ENCODE peak calls at places on chromosome 16, in four cellular contexts. Q is A549, I is K562, P is HepG2. M is an unnamed sample.

GRCh38 chr16:28273511-28273910 is 18.8 kb upstream of the SBK1 start:
- DNase-seq in P (no peak), Q (no peak), I (no peak), M (no peak)

GRCh38 chr16:6545329-6545728 is 787.3 kb upstream of the RBFOX1 start:
- DNase-seq in I (no peak), P (no peak), Q (no peak), M (no peak)

GRCh38 chr16:65672960-65673359 is 551.1 kb upstream of the CDH11 start:
- DNase-seq in I (no peak), P (no peak), Q (no peak), M (peak; percentile 22)

GRCh38 chr16:77905356-77905920 is 116.9 kb upstream of the CLEC3A start:
- DNase-seq in P (no peak), I (no peak), Q (peak; percentile 16), M (no peak)

GRCh38 chr16:83972256-83973008 is 4.4 kb downstream of the NECAB2 start:
- DNase-seq in P (no peak), I (no peak), Q (no peak), M (no peak)

GRCh38 chr16:17238285-17239028 is 232.3 kb downstream of the XYLT1 start:
- DNase-seq in P (no peak), Q (no peak), I (no peak), M (no peak)

GRCh38 chr16:65704866-65705265 is 583.0 kb upstream of the CDH11 start:
- DNase-seq in P (no peak), Q (no peak), I (no peak), M (no peak)

GRCh38 chr16:51164167-51164566 is 13.1 kb upstream of the SALL1 start:
- DNase-seq in I (no peak), Q (no peak), P (no peak), M (peak; percentile 67)

GRCh38 chr16:80323187-80323807 is 217.5 kb upstream of the DYNLRB2 start:
- DNase-seq in Q (no peak), P (no peak), I (no peak), M (no peak)

GRCh38 chr16:62041401-62041800 is 5.2 kb upstream of the CDH8 start:
- DNase-seq in P (peak; percentile 40), Q (peak; percentile 5), I (no peak), M (no peak)

GRCh38 chr16:29830774-29831173 is 10.5 kb downstream of the MVP start:
- DNase-seq in I (no peak), P (no peak), Q (no peak), M (no peak)

GRCh38 chr16:29821663-29822115 is 1.4 kb downstream of the MVP start:
- DNase-seq in P (no peak), I (no peak), Q (peak; percentile 74), M (peak; percentile 79)

GRCh38 chr16:29825145-29826044 is 5.1 kb downstream of the MVP start:
- DNase-seq in I (peak; percentile 39), Q (peak; percentile 78), P (no peak), M (peak; percentile 90)

GRCh38 chr16:29824589-29825144 is 4.4 kb downstream of the MVP start:
- DNase-seq in I (no peak), Q (peak; percentile 68), P (no peak), M (peak; percentile 91)

DNA sequence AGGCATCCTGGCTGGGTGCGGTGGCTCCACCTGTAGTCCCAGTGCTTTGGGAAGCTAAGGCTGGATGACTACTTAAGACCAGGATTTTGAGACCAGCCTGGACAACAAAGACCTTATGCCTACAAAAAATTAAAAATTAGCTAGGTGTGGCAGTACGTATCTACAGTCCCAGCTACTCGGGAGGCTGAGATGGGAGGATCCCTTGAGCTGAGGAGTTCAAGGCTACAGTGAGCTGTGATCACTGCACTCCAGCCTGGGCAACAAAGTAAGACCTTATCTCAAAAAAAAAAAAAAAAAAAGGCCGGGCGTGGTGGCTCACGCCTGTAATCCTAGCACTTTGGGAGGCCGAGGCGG is 6.1 kb downstream of the MVP start:
- DNase-seq in Q (no peak), P (no peak), I (no peak), M (no peak)
- H3K4me1 ChIP-seq in Q (peaks cover 89% of the 10 kb centered on the region), P (peaks cover 93% of the 10 kb centered on the region), I (peaks cover 12% of the 10 kb centered on the region), M (peaks cover 35% of the 10 kb centered on the region)

GRCh38 chr16:72110662-72111615 is 17.3 kb downstream of the DHX38 start:
- DNase-seq in Q (no peak), I (no peak), P (no peak), M (no peak)

GRCh38 chr16:72113616-72113945 is 19.9 kb downstream of the DHX38 start:
- DNase-seq in I (no peak), P (no peak), Q (no peak), M (no peak)

GRCh38 chr16:72112906-72113615 is 19.4 kb downstream of the DHX38 start:
- DNase-seq in I (no peak), P (no peak), Q (no peak), M (no peak)

GRCh38 chr16:72111653-72112451 is 18.2 kb downstream of the DHX38 start:
- DNase-seq in I (peak; percentile 53), P (no peak), Q (no peak), M (no peak)

GRCh38 chr16:72112452-72112792 is 18.8 kb downstream of the DHX38 start:
- DNase-seq in Q (no peak), P (no peak), I (no peak), M (no peak)
- TF ChIP-seq MAZ in Q (no peak), P (no peak), I (no peak), M (no peak)

GRCh38 chr16:2467301-2468141 is 3.6 kb upstream of the NTN3 start:
- DNase-seq in I (no peak), Q (peak; percentile 87), P (no peak), M (peak; percentile 72)
- H3K4me1 ChIP-seq in I (peaks cover 3% of the 10 kb centered on the region), Q (peaks cover 29% of the 10 kb centered on the region), P (peaks cover 41% of the 10 kb centered on the region), M (peaks cover 16% of the 10 kb centered on the region)

DNA sequence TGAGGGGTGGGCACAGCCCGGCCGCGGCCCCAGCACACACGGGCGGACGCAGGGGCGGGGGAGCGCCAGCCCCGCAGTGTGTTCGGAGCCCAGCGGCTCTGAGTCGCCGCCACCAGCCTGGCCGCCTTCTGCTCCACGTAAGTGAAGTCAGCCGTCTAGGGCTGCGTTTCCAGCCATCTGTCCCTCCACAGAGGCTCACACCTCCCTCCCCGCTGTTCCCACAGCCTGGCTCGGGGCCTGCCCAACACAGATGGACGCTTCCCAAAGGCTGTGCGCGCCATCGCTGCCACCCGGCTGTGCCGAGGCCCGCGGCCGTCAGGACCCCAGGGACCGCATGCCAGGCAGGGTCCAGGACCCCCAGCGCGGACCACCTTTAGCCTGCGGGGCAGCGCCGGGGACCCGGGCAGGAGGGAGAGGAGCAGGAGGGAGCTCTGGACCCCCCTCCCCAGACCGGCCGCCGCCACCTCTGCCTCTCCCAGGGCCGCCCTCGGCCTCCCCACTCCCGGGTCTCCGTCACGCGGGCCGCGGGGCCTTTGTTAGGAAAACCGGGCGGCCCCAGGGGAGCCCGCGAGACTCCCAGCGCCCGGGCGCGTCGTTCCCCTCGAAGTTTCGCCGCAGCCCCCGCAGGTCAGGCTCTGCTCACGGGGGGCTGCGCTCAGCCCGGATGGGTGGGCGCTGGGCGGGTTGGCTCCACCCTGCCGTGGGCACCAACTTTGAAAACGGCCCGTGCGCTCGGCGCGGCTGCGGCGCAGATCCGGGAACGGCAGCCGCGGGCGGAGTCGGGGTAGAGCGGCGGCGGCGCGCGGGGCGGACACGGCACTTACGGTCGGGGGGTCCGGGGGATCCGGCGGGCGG is 36.6 kb downstream of the CBFA2T3 start:
- DNase-seq in I (no peak), Q (no peak), P (no peak), M (no peak)
- TF ChIP-seq MAZ in I (no peak), Q (no peak), P (no peak), M (no peak)

GRCh38 chr16:20903889-20904506 is 3.4 kb downstream of the LYRM1 start:
- DNase-seq in P (no peak), Q (no peak), I (no peak), M (no peak)
- H3K4me1 ChIP-seq in P (peaks cover 64% of the 10 kb centered on the region), Q (peaks cover 61% of the 10 kb centered on the region), I (peaks cover 35% of the 10 kb centered on the region), M (peaks cover 20% of the 10 kb centered on the region)

GRCh38 chr16:11253995-11254912 is 1.8 kb downstream of the SOCS1 start:
- DNase-seq in I (peak; percentile 29), Q (no peak), P (no peak), M (peak; percentile 16)
- TF ChIP-seq MAZ in I (no peak), Q (no peak), P (no peak), M (no peak)

GRCh38 chr16:74776926-74777325 is 2.3 kb upstream of the FA2H start:
- DNase-seq in I (no peak), P (no peak), Q (no peak), M (no peak)
- H3K4me1 ChIP-seq in I (no peaks in the 10 kb centered on the region), P (peaks cover 19% of the 10 kb centered on the region), Q (peaks cover 7% of the 10 kb centered on the region), M (no peaks in the 10 kb centered on the region)

GRCh38 chr16:68453816-68454215 is 5.5 kb upstream of the SMPD3 start:
- DNase-seq in P (no peak), I (no peak), Q (no peak), M (no peak)
- TF ChIP-seq MAZ in P (no peak), I (no peak), Q (no peak), M (no peak)